ENCODE peak calls at places on chromosomes 16 and 17, in five cellular contexts. One of them, this sample, is unnamed.

GRCh38 chr16:30567160-30567990 is 4.1 kb downstream of the ZNF688 start:
- DNase-seq in activated gamma-delta T cell: no peak
- DNase-seq in uterus: no peak
- DNase-seq in stimulated activated CD4-positive, alpha-beta T cell treated with anti-CD3 and anti-CD28 coated beads, Interleukin-2, amount 100 ng/mL, for 48 hours: peak
- DNase-seq in dorsolateral prefrontal cortex: no peak
- DNase-seq in this sample: no peak

GRCh38 chr16:48605518-48606110 is 4.4 kb downstream of the N4BP1 start:
- DNase-seq in activated gamma-delta T cell: no peak
- DNase-seq in uterus: no peak
- DNase-seq in stimulated activated CD4-positive, alpha-beta T cell treated with anti-CD3 and anti-CD28 coated beads, Interleukin-2, amount 100 ng/mL, for 48 hours: no peak
- DNase-seq in dorsolateral prefrontal cortex: no peak
- DNase-seq in this sample: no peak

GRCh38 chr17:58262149-58262548 is 18.6 kb downstream of the MPO start:
- DNase-seq in stimulated activated CD4-positive, alpha-beta T cell treated with anti-CD3 and anti-CD28 coated beads, Interleukin-2, amount 100 ng/mL, for 48 hours: no peak
- DNase-seq in dorsolateral prefrontal cortex: no peak
- DNase-seq in activated gamma-delta T cell: no peak
- DNase-seq in uterus: no peak
- DNase-seq in this sample: no peak

GRCh38 chr17:81025065-81025751 is 9.7 kb upstream of the BAIAP2 start:
- DNase-seq in stimulated activated CD4-positive, alpha-beta T cell treated with anti-CD3 and anti-CD28 coated beads, Interleukin-2, amount 100 ng/mL, for 48 hours: no peak
- DNase-seq in dorsolateral prefrontal cortex: no peak
- DNase-seq in uterus: no peak
- DNase-seq in activated gamma-delta T cell: no peak
- DNase-seq in this sample: no peak

GRCh38 chr17:13362341-13363122 is 239.2 kb downstream of the HS3ST3A1 start:
- DNase-seq in activated gamma-delta T cell: no peak
- DNase-seq in uterus: no peak
- DNase-seq in dorsolateral prefrontal cortex: no peak
- DNase-seq in stimulated activated CD4-positive, alpha-beta T cell treated with anti-CD3 and anti-CD28 coated beads, Interleukin-2, amount 100 ng/mL, for 48 hours: no peak
- DNase-seq in this sample: no peak

GRCh38 chr16:15954814-15955151 is 5.4 kb downstream of the ABCC1 start:
- DNase-seq in uterus: no peak
- DNase-seq in dorsolateral prefrontal cortex: no peak
- DNase-seq in stimulated activated CD4-positive, alpha-beta T cell treated with anti-CD3 and anti-CD28 coated beads, Interleukin-2, amount 100 ng/mL, for 48 hours: no peak
- DNase-seq in activated gamma-delta T cell: no peak
- DNase-seq in this sample: no peak

GRCh38 chr17:57889892-57890856 is 40.3 kb upstream of the MRPS23 start:
- DNase-seq in dorsolateral prefrontal cortex: peak
- DNase-seq in stimulated activated CD4-positive, alpha-beta T cell treated with anti-CD3 and anti-CD28 coated beads, Interleukin-2, amount 100 ng/mL, for 48 hours: no peak
- DNase-seq in uterus: peak
- DNase-seq in activated gamma-delta T cell: no peak
- DNase-seq in this sample: no peak

GRCh38 chr17:15083225-15083624 is 181.9 kb downstream of the PMP22 start:
- DNase-seq in dorsolateral prefrontal cortex: no peak
- DNase-seq in uterus: no peak
- DNase-seq in stimulated activated CD4-positive, alpha-beta T cell treated with anti-CD3 and anti-CD28 coated beads, Interleukin-2, amount 100 ng/mL, for 48 hours: no peak
- DNase-seq in activated gamma-delta T cell: no peak
- DNase-seq in this sample: peak

GRCh38 chr17:73987395-73987794 is 216.1 kb upstream of the RPL38 start:
- DNase-seq in dorsolateral prefrontal cortex: no peak
- DNase-seq in stimulated activated CD4-positive, alpha-beta T cell treated with anti-CD3 and anti-CD28 coated beads, Interleukin-2, amount 100 ng/mL, for 48 hours: no peak
- DNase-seq in uterus: no peak
- DNase-seq in activated gamma-delta T cell: no peak
- DNase-seq in this sample: no peak

GRCh38 chr17:79217473-79218135 is 143.0 kb downstream of the ENGASE start:
- DNase-seq in stimulated activated CD4-positive, alpha-beta T cell treated with anti-CD3 and anti-CD28 coated beads, Interleukin-2, amount 100 ng/mL, for 48 hours: no peak
- DNase-seq in activated gamma-delta T cell: no peak
- DNase-seq in uterus: no peak
- DNase-seq in dorsolateral prefrontal cortex: no peak
- DNase-seq in this sample: no peak

GRCh38 chr17:67656494-67657203 is 61.1 kb upstream of the NOL11 start:
- DNase-seq in dorsolateral prefrontal cortex: no peak
- DNase-seq in activated gamma-delta T cell: no peak
- DNase-seq in stimulated activated CD4-positive, alpha-beta T cell treated with anti-CD3 and anti-CD28 coated beads, Interleukin-2, amount 100 ng/mL, for 48 hours: no peak
- DNase-seq in uterus: no peak
- DNase-seq in this sample: no peak

GRCh38 chr16:35102780-35103403 is 1643.5 kb downstream of the TP53TG3F start:
- DNase-seq in uterus: no peak
- DNase-seq in dorsolateral prefrontal cortex: no peak
- DNase-seq in activated gamma-delta T cell: no peak
- DNase-seq in stimulated activated CD4-positive, alpha-beta T cell treated with anti-CD3 and anti-CD28 coated beads, Interleukin-2, amount 100 ng/mL, for 48 hours: no peak
- DNase-seq in this sample: no peak

GRCh38 chr16:23496826-23497542 is 13.3 kb downstream of the GGA2 start:
- DNase-seq in stimulated activated CD4-positive, alpha-beta T cell treated with anti-CD3 and anti-CD28 coated beads, Interleukin-2, amount 100 ng/mL, for 48 hours: no peak
- DNase-seq in uterus: peak
- DNase-seq in activated gamma-delta T cell: no peak
- DNase-seq in dorsolateral prefrontal cortex: no peak
- DNase-seq in this sample: no peak

GRCh38 chr17:38673714-38674012 is 1.1 kb downstream of the EPOP start:
- DNase-seq in uterus: peak
- DNase-seq in stimulated activated CD4-positive, alpha-beta T cell treated with anti-CD3 and anti-CD28 coated beads, Interleukin-2, amount 100 ng/mL, for 48 hours: no peak
- DNase-seq in activated gamma-delta T cell: no peak
- DNase-seq in dorsolateral prefrontal cortex: no peak
- DNase-seq in this sample: peak

GRCh38 chr16:67396159-67396774 is 3.0 kb upstream of the TPPP3 start:
- DNase-seq in stimulated activated CD4-positive, alpha-beta T cell treated with anti-CD3 and anti-CD28 coated beads, Interleukin-2, amount 100 ng/mL, for 48 hours: no peak
- DNase-seq in dorsolateral prefrontal cortex: peak
- DNase-seq in activated gamma-delta T cell: no peak
- DNase-seq in uterus: peak
- DNase-seq in this sample: peak

GRCh38 chr17:82892869-82893565 is 53.2 kb upstream of the ZNF750 start:
- DNase-seq in dorsolateral prefrontal cortex: no peak
- DNase-seq in activated gamma-delta T cell: peak
- DNase-seq in uterus: no peak
- DNase-seq in stimulated activated CD4-positive, alpha-beta T cell treated with anti-CD3 and anti-CD28 coated beads, Interleukin-2, amount 100 ng/mL, for 48 hours: peak
- DNase-seq in this sample: no peak

GRCh38 chr16:58110590-58111330 is 18.4 kb downstream of the CFAP20 start:
- DNase-seq in activated gamma-delta T cell: no peak
- DNase-seq in stimulated activated CD4-positive, alpha-beta T cell treated with anti-CD3 and anti-CD28 coated beads, Interleukin-2, amount 100 ng/mL, for 48 hours: no peak
- DNase-seq in dorsolateral prefrontal cortex: no peak
- DNase-seq in uterus: no peak
- DNase-seq in this sample: no peak

GRCh38 chr17:199806-200603 is 18.6 kb upstream of the DOC2B start:
- DNase-seq in dorsolateral prefrontal cortex: no peak
- DNase-seq in uterus: no peak
- DNase-seq in stimulated activated CD4-positive, alpha-beta T cell treated with anti-CD3 and anti-CD28 coated beads, Interleukin-2, amount 100 ng/mL, for 48 hours: no peak
- DNase-seq in activated gamma-delta T cell: no peak
- DNase-seq in this sample: no peak

GRCh38 chr16:28292731-28293588 is 635 bp downstream of the SBK1 start:
- DNase-seq in dorsolateral prefrontal cortex: no peak
- DNase-seq in stimulated activated CD4-positive, alpha-beta T cell treated with anti-CD3 and anti-CD28 coated beads, Interleukin-2, amount 100 ng/mL, for 48 hours: no peak
- DNase-seq in uterus: no peak
- DNase-seq in activated gamma-delta T cell: no peak
- DNase-seq in this sample: peak

GRCh38 chr17:65190467-65191095 is 53.4 kb downstream of the RGS9 start:
- DNase-seq in activated gamma-delta T cell: no peak
- DNase-seq in uterus: no peak
- DNase-seq in dorsolateral prefrontal cortex: no peak
- DNase-seq in stimulated activated CD4-positive, alpha-beta T cell treated with anti-CD3 and anti-CD28 coated beads, Interleukin-2, amount 100 ng/mL, for 48 hours: no peak
- DNase-seq in this sample: no peak

GRCh38 chr17:50570516-50570915 is 10.0 kb downstream of the CACNA1G start:
- DNase-seq in uterus: no peak
- DNase-seq in activated gamma-delta T cell: no peak
- DNase-seq in dorsolateral prefrontal cortex: no peak
- DNase-seq in stimulated activated CD4-positive, alpha-beta T cell treated with anti-CD3 and anti-CD28 coated beads, Interleukin-2, amount 100 ng/mL, for 48 hours: no peak
- DNase-seq in this sample: no peak

GRCh38 chr17:10261098-10261497 is 62.7 kb upstream of the GAS7 start:
- DNase-seq in activated gamma-delta T cell: no peak
- DNase-seq in uterus: no peak
- DNase-seq in stimulated activated CD4-positive, alpha-beta T cell treated with anti-CD3 and anti-CD28 coated beads, Interleukin-2, amount 100 ng/mL, for 48 hours: no peak
- DNase-seq in dorsolateral prefrontal cortex: no peak
- DNase-seq in this sample: no peak

GRCh38 chr16:65418435-65418834 is 296.6 kb upstream of the CDH11 start:
- DNase-seq in stimulated activated CD4-positive, alpha-beta T cell treated with anti-CD3 and anti-CD28 coated beads, Interleukin-2, amount 100 ng/mL, for 48 hours: no peak
- DNase-seq in dorsolateral prefrontal cortex: no peak
- DNase-seq in uterus: no peak
- DNase-seq in activated gamma-delta T cell: no peak
- DNase-seq in this sample: no peak

GRCh38 chr16:56310685-56311084 is 114.7 kb downstream of the AMFR start:
- DNase-seq in dorsolateral prefrontal cortex: no peak
- DNase-seq in activated gamma-delta T cell: no peak
- DNase-seq in stimulated activated CD4-positive, alpha-beta T cell treated with anti-CD3 and anti-CD28 coated beads, Interleukin-2, amount 100 ng/mL, for 48 hours: no peak
- DNase-seq in uterus: no peak
- DNase-seq in this sample: no peak

GRCh38 chr16:49782405-49782804 is 73.5 kb downstream of the ZNF423 start:
- DNase-seq in stimulated activated CD4-positive, alpha-beta T cell treated with anti-CD3 and anti-CD28 coated beads, Interleukin-2, amount 100 ng/mL, for 48 hours: no peak
- DNase-seq in dorsolateral prefrontal cortex: no peak
- DNase-seq in uterus: no peak
- DNase-seq in activated gamma-delta T cell: no peak
- DNase-seq in this sample: no peak

GRCh38 chr16:77868478-77868877 is 80.1 kb downstream of the VAT1L start:
- DNase-seq in activated gamma-delta T cell: no peak
- DNase-seq in stimulated activated CD4-positive, alpha-beta T cell treated with anti-CD3 and anti-CD28 coated beads, Interleukin-2, amount 100 ng/mL, for 48 hours: no peak
- DNase-seq in uterus: no peak
- DNase-seq in dorsolateral prefrontal cortex: no peak
- DNase-seq in this sample: no peak

GRCh38 chr16:88747588-88748301 is 37.3 kb downstream of the PIEZO1 start:
- DNase-seq in uterus: no peak
- DNase-seq in stimulated activated CD4-positive, alpha-beta T cell treated with anti-CD3 and anti-CD28 coated beads, Interleukin-2, amount 100 ng/mL, for 48 hours: peak
- DNase-seq in dorsolateral prefrontal cortex: no peak
- DNase-seq in activated gamma-delta T cell: no peak
- DNase-seq in this sample: no peak

GRCh38 chr17:2264023-2264860 is 39.3 kb downstream of the SMG6 start:
- DNase-seq in stimulated activated CD4-positive, alpha-beta T cell treated with anti-CD3 and anti-CD28 coated beads, Interleukin-2, amount 100 ng/mL, for 48 hours: no peak
- DNase-seq in uterus: no peak
- DNase-seq in dorsolateral prefrontal cortex: no peak
- DNase-seq in activated gamma-delta T cell: no peak
- DNase-seq in this sample: no peak

GRCh38 chr17:50396261-50397110 is 837 bp downstream of the LRRC59 start:
- DNase-seq in stimulated activated CD4-positive, alpha-beta T cell treated with anti-CD3 and anti-CD28 coated beads, Interleukin-2, amount 100 ng/mL, for 48 hours: peak
- DNase-seq in dorsolateral prefrontal cortex: no peak
- DNase-seq in activated gamma-delta T cell: no peak
- DNase-seq in uterus: peak
- DNase-seq in this sample: no peak

GRCh38 chr17:42878924-42879595 is 21.5 kb upstream of the G6PC1 start:
- DNase-seq in uterus: no peak
- DNase-seq in stimulated activated CD4-positive, alpha-beta T cell treated with anti-CD3 and anti-CD28 coated beads, Interleukin-2, amount 100 ng/mL, for 48 hours: no peak
- DNase-seq in dorsolateral prefrontal cortex: no peak
- DNase-seq in activated gamma-delta T cell: no peak
- DNase-seq in this sample: no peak

GRCh38 chr17:43018008-43018853 is 4.0 kb downstream of the VAT1 start:
- DNase-seq in activated gamma-delta T cell: no peak
- DNase-seq in dorsolateral prefrontal cortex: no peak
- DNase-seq in uterus: no peak
- DNase-seq in stimulated activated CD4-positive, alpha-beta T cell treated with anti-CD3 and anti-CD28 coated beads, Interleukin-2, amount 100 ng/mL, for 48 hours: no peak
- DNase-seq in this sample: peak

This sample was measured in ecto neural progenitor cell.